ENCODE peak calls at places on chromosomes 13 and 19, in five cellular contexts. One of them, this sample, is unnamed.

GRCh38 chr13:113897161-113897560 is 33.3 kb upstream of the GAS6 start:
- DNase-seq in fibroblast of lung: peak
- DNase-seq in neural progenitor cell: no peak
- DNase-seq in IMR-90: peak
- DNase-seq in PC-9: peak
- DNase-seq in this sample: no peak

GRCh38 chr19:20359933-20360720 is 193.1 kb downstream of the ZNF486 start:
- DNase-seq in neural progenitor cell: peak
- DNase-seq in IMR-90: no peak
- DNase-seq in fibroblast of lung: no peak
- DNase-seq in PC-9: no peak
- DNase-seq in this sample: peak

GRCh38 chr19:40671404-40671803 is 19.0 kb downstream of the NUMBL start:
- DNase-seq in PC-9: no peak
- DNase-seq in fibroblast of lung: no peak
- DNase-seq in neural progenitor cell: no peak
- DNase-seq in IMR-90: no peak
- DNase-seq in this sample: no peak

GRCh38 chr19:56083668-56084067 is 37.4 kb downstream of the ZNF787 start:
- DNase-seq in IMR-90: no peak
- DNase-seq in neural progenitor cell: no peak
- DNase-seq in fibroblast of lung: no peak
- DNase-seq in PC-9: no peak
- DNase-seq in this sample: no peak

GRCh38 chr19:45906221-45906620 is 3.8 kb upstream of the MYPOP start:
- DNase-seq in PC-9: no peak
- DNase-seq in fibroblast of lung: no peak
- DNase-seq in neural progenitor cell: no peak
- DNase-seq in IMR-90: peak
- DNase-seq in this sample: no peak

GRCh38 chr19:45547965-45548609 is 36.5 kb downstream of the OPA3 start:
- DNase-seq in PC-9: peak
- DNase-seq in fibroblast of lung: peak
- DNase-seq in IMR-90: peak
- DNase-seq in neural progenitor cell: no peak
- DNase-seq in this sample: no peak

GRCh38 chr19:1231729-1232128 is 6.1 kb downstream of the CBARP start:
- DNase-seq in IMR-90: no peak
- DNase-seq in fibroblast of lung: no peak
- DNase-seq in neural progenitor cell: no peak
- DNase-seq in PC-9: peak
- DNase-seq in this sample: no peak

GRCh38 chr13:74039667-74040066 is 94.5 kb downstream of the KLF12 start:
- DNase-seq in IMR-90: no peak
- DNase-seq in fibroblast of lung: no peak
- DNase-seq in PC-9: no peak
- DNase-seq in neural progenitor cell: no peak
- DNase-seq in this sample: no peak

GRCh38 chr13:94765814-94766213 is 53.5 kb upstream of the SOX21 start:
- DNase-seq in IMR-90: no peak
- DNase-seq in PC-9: no peak
- DNase-seq in fibroblast of lung: no peak
- DNase-seq in neural progenitor cell: no peak
- DNase-seq in this sample: peak

GRCh38 chr19:11187409-11187808 is 9.9 kb downstream of the KANK2 start:
- DNase-seq in IMR-90: no peak
- DNase-seq in neural progenitor cell: no peak
- DNase-seq in PC-9: no peak
- DNase-seq in fibroblast of lung: no peak
- DNase-seq in this sample: no peak

GRCh38 chr19:53903055-53903680 is 5.9 kb upstream of the CACNG7 start:
- DNase-seq in PC-9: peak
- DNase-seq in neural progenitor cell: peak
- DNase-seq in IMR-90: peak
- DNase-seq in fibroblast of lung: peak
- DNase-seq in this sample: peak

GRCh38 chr13:43284162-43284561 is 260.8 kb downstream of the DNAJC15 start:
- DNase-seq in PC-9: no peak
- DNase-seq in neural progenitor cell: no peak
- DNase-seq in IMR-90: peak
- DNase-seq in fibroblast of lung: peak
- DNase-seq in this sample: no peak

GRCh38 chr13:25494708-25495411 is 123.1 kb downstream of the ATP8A2 start:
- DNase-seq in neural progenitor cell: no peak
- DNase-seq in PC-9: no peak
- DNase-seq in IMR-90: no peak
- DNase-seq in fibroblast of lung: no peak
- DNase-seq in this sample: no peak

GRCh38 chr13:50724438-50724837 is 119.1 kb downstream of the DLEU7 start:
- DNase-seq in PC-9: no peak
- DNase-seq in fibroblast of lung: no peak
- DNase-seq in IMR-90: no peak
- DNase-seq in neural progenitor cell: no peak
- DNase-seq in this sample: no peak

GRCh38 chr19:18793144-18794028 is 2.3 kb upstream of the COMP start:
- DNase-seq in IMR-90: no peak
- DNase-seq in neural progenitor cell: no peak
- DNase-seq in PC-9: no peak
- DNase-seq in fibroblast of lung: no peak
- DNase-seq in this sample: no peak

GRCh38 chr19:16566161-16566560 is 6.1 kb downstream of the SLC35E1 start:
- DNase-seq in PC-9: no peak
- DNase-seq in neural progenitor cell: no peak
- DNase-seq in IMR-90: no peak
- DNase-seq in fibroblast of lung: no peak
- DNase-seq in this sample: no peak

GRCh38 chr19:35329323-35329722 is 336 bp downstream of the CD22 start:
- DNase-seq in fibroblast of lung: no peak
- DNase-seq in IMR-90: no peak
- DNase-seq in neural progenitor cell: no peak
- DNase-seq in PC-9: no peak
- DNase-seq in this sample: no peak

GRCh38 chr19:11767633-11768133 is 883 bp downstream of the ZNF441 start:
- DNase-seq in neural progenitor cell: peak
- DNase-seq in PC-9: peak
- DNase-seq in fibroblast of lung: peak
- DNase-seq in IMR-90: peak
- DNase-seq in this sample: peak

GRCh38 chr19:12946092-12946845 is 607 bp downstream of the RAD23A start:
- DNase-seq in fibroblast of lung: peak
- DNase-seq in IMR-90: peak
- DNase-seq in PC-9: peak
- DNase-seq in neural progenitor cell: peak
- DNase-seq in this sample: peak

GRCh38 chr19:16594681-16595091 is 22.5 kb upstream of the SLC35E1 start:
- DNase-seq in neural progenitor cell: no peak
- DNase-seq in fibroblast of lung: no peak
- DNase-seq in PC-9: no peak
- DNase-seq in IMR-90: no peak
- DNase-seq in this sample: no peak

GRCh38 chr19:35065574-35065973 is 24.1 kb downstream of the HPN start:
- DNase-seq in IMR-90: no peak
- DNase-seq in PC-9: no peak
- DNase-seq in fibroblast of lung: no peak
- DNase-seq in neural progenitor cell: no peak
- DNase-seq in this sample: no peak

GRCh38 chr13:33264620-33264978 is 21.0 kb downstream of the STARD13 start:
- DNase-seq in neural progenitor cell: no peak
- DNase-seq in PC-9: no peak
- DNase-seq in IMR-90: no peak
- DNase-seq in fibroblast of lung: no peak
- DNase-seq in this sample: no peak

GRCh38 chr13:35210234-35210633 is 266.3 kb downstream of the MAB21L1 start:
- DNase-seq in fibroblast of lung: peak
- DNase-seq in IMR-90: no peak
- DNase-seq in PC-9: no peak
- DNase-seq in neural progenitor cell: no peak
- DNase-seq in this sample: no peak

GRCh38 chr13:84455143-84455905 is 573.0 kb upstream of the SLITRK1 start:
- DNase-seq in fibroblast of lung: no peak
- DNase-seq in IMR-90: no peak
- DNase-seq in neural progenitor cell: no peak
- DNase-seq in PC-9: no peak
- DNase-seq in this sample: peak

GRCh38 chr19:1768248-1768647 is 14.9 kb downstream of the ONECUT3 start:
- DNase-seq in PC-9: no peak
- DNase-seq in fibroblast of lung: no peak
- DNase-seq in IMR-90: no peak
- DNase-seq in neural progenitor cell: peak
- DNase-seq in this sample: peak

GRCh38 chr13:79812070-79812850 is 331.3 kb downstream of the NDFIP2 start:
- DNase-seq in IMR-90: no peak
- DNase-seq in neural progenitor cell: no peak
- DNase-seq in PC-9: no peak
- DNase-seq in fibroblast of lung: no peak
- DNase-seq in this sample: no peak

GRCh38 chr19:35119578-35119977 is 4.0 kb downstream of the FXYD3 start:
- DNase-seq in IMR-90: no peak
- DNase-seq in PC-9: no peak
- DNase-seq in fibroblast of lung: no peak
- DNase-seq in neural progenitor cell: no peak
- DNase-seq in this sample: no peak

GRCh38 chr19:47421844-47422395 is 2.6 kb upstream of the MEIS3 start:
- DNase-seq in PC-9: no peak
- DNase-seq in IMR-90: no peak
- DNase-seq in fibroblast of lung: no peak
- DNase-seq in neural progenitor cell: peak
- DNase-seq in this sample: peak

GRCh38 chr19:46802152-46802551 is 13.8 kb upstream of the SLC1A5 start:
- DNase-seq in fibroblast of lung: no peak
- DNase-seq in IMR-90: no peak
- DNase-seq in PC-9: no peak
- DNase-seq in neural progenitor cell: no peak
- DNase-seq in this sample: no peak

GRCh38 chr13:70054572-70054971 is 53.1 kb upstream of the ATXN8OS start:
- DNase-seq in fibroblast of lung: no peak
- DNase-seq in neural progenitor cell: no peak
- DNase-seq in PC-9: no peak
- DNase-seq in IMR-90: no peak
- DNase-seq in this sample: no peak

GRCh38 chr19:19032420-19033175 is 719 bp downstream of the SUGP2 start:
- DNase-seq in neural progenitor cell: peak
- DNase-seq in PC-9: peak
- DNase-seq in fibroblast of lung: peak
- DNase-seq in IMR-90: peak
- DNase-seq in this sample: peak

GRCh38 chr13:65011403-65011802 is 2218.7 kb downstream of the PCDH9 start:
- DNase-seq in PC-9: no peak
- DNase-seq in fibroblast of lung: no peak
- DNase-seq in IMR-90: no peak
- DNase-seq in neural progenitor cell: no peak
- DNase-seq in this sample: peak
- H2AFZ ChIP-seq in PC-9: no peak
- H2AFZ ChIP-seq in fibroblast of lung: no peak
- H2AFZ ChIP-seq in IMR-90: no peak
- H2AFZ ChIP-seq in neural progenitor cell: no peak
- H2AFZ ChIP-seq in this sample: no peak

GRCh38 chr19:5622465-5623396 is at the start of the genes SAFB and SAFB2:
- DNase-seq in fibroblast of lung: peak
- DNase-seq in PC-9: peak
- DNase-seq in neural progenitor cell: peak
- DNase-seq in IMR-90: peak
- DNase-seq in this sample: peak

GRCh38 chr19:5624154-5624663 is 1.3 kb downstream of the SAFB start:
- DNase-seq in IMR-90: peak
- DNase-seq in neural progenitor cell: peak
- DNase-seq in PC-9: peak
- DNase-seq in fibroblast of lung: peak
- DNase-seq in this sample: peak

GRCh38 chr19:5621311-5621944 is 1.1 kb downstream of the SAFB2 start:
- DNase-seq in fibroblast of lung: no peak
- DNase-seq in neural progenitor cell: no peak
- DNase-seq in PC-9: no peak
- DNase-seq in IMR-90: no peak
- DNase-seq in this sample: no peak

GRCh38 chr19:5623397-5624153 is 692 bp downstream of the SAFB start:
- DNase-seq in IMR-90: no peak
- DNase-seq in fibroblast of lung: no peak
- DNase-seq in PC-9: peak
- DNase-seq in neural progenitor cell: peak
- DNase-seq in this sample: no peak

DNA sequence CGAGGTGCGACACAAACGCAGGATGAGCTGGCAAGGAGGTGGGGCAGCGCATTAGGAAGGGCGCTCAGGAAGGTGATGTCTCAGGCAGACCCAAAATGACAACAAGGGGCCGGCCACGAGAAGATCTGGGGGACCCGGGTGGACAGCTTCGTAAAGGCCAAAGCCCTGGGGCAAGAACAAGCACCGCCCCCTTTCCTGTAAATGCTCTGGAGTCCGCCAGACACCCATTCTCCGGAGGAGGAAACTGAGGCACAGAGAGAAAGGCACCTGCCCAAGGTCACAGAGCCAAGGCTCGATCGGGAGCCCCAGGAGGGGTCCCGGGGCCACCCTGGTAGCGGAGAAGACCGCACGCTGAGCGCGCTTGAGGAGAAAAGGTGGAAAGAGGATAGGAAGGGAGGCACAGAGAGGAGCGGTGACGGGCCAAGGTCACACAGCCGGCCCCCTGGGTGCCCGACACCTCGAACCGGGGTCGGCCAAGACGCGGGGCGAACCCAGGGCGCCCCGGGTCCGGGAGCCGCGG is 571 bp downstream of the SAFB2 start:
- DNase-seq in PC-9: peak
- DNase-seq in IMR-90: no peak
- DNase-seq in fibroblast of lung: no peak
- DNase-seq in neural progenitor cell: peak
- DNase-seq in this sample: peak
- H2AFZ ChIP-seq in PC-9: peak
- H2AFZ ChIP-seq in IMR-90: peak
- H2AFZ ChIP-seq in fibroblast of lung: no peak
- H2AFZ ChIP-seq in neural progenitor cell: no peak
- H2AFZ ChIP-seq in this sample: peak

GRCh38 chr19:8530061-8530679 is 16.2 kb upstream of the ZNF414 start:
- DNase-seq in neural progenitor cell: no peak
- DNase-seq in PC-9: no peak
- DNase-seq in IMR-90: no peak
- DNase-seq in fibroblast of lung: no peak
- DNase-seq in this sample: peak

GRCh38 chr19:8525401-8525684 is 11.4 kb upstream of the ZNF414 start:
- DNase-seq in IMR-90: no peak
- DNase-seq in fibroblast of lung: no peak
- DNase-seq in PC-9: no peak
- DNase-seq in neural progenitor cell: no peak
- DNase-seq in this sample: no peak

GRCh38 chr19:8529369-8530006 is 15.5 kb upstream of the ZNF414 start:
- DNase-seq in IMR-90: no peak
- DNase-seq in fibroblast of lung: no peak
- DNase-seq in PC-9: no peak
- DNase-seq in neural progenitor cell: no peak
- DNase-seq in this sample: no peak

GRCh38 chr19:8528500-8528899 is 14.5 kb upstream of the ZNF414 start:
- DNase-seq in IMR-90: no peak
- DNase-seq in PC-9: no peak
- DNase-seq in fibroblast of lung: no peak
- DNase-seq in neural progenitor cell: no peak
- DNase-seq in this sample: no peak

GRCh38 chr19:8526345-8527062 is 12.5 kb upstream of the ZNF414 start:
- DNase-seq in neural progenitor cell: peak
- DNase-seq in fibroblast of lung: peak
- DNase-seq in PC-9: peak
- DNase-seq in IMR-90: peak
- DNase-seq in this sample: peak
- H2AFZ ChIP-seq in neural progenitor cell: peak
- H2AFZ ChIP-seq in fibroblast of lung: peak
- H2AFZ ChIP-seq in PC-9: peak
- H2AFZ ChIP-seq in IMR-90: peak
- H2AFZ ChIP-seq in this sample: peak

GRCh38 chr19:51531349-51532315 is at the start of gene SIGLEC6:
- DNase-seq in PC-9: no peak
- DNase-seq in IMR-90: no peak
- DNase-seq in fibroblast of lung: no peak
- DNase-seq in neural progenitor cell: no peak
- DNase-seq in this sample: peak
- H2AFZ ChIP-seq in PC-9: no peak
- H2AFZ ChIP-seq in IMR-90: no peak
- H2AFZ ChIP-seq in fibroblast of lung: no peak
- H2AFZ ChIP-seq in neural progenitor cell: no peak
- H2AFZ ChIP-seq in this sample: peak

This sample was measured in GM23338.